ENCODE peak calls at places on chromosomes 12 and 14, in five cellular contexts. N is neuronal stem cell, F is H9, P is fibroblast of lung, W is GM12878. C is an unnamed sample.

GRCh38 chr12:41778934-41779333 is 365.7 kb downstream of the GXYLT1 start:
- DNase-seq in F (no peak), N (no peak), W (no peak), P (no peak), C (no peak)

GRCh38 chr14:38500125-38500524 is 244.2 kb upstream of the CLEC14A start:
- DNase-seq in F (no peak), N (no peak), P (no peak), W (no peak), C (no peak)

GRCh38 chr12:31749024-31749704 is 20.3 kb upstream of the AMN1 start:
- DNase-seq in W (peak; percentile 99), P (peak; percentile 99), F (peak; percentile 95), N (no peak), C (peak; percentile 65)

GRCh38 chr12:109191621-109192250 is 75.3 kb downstream of the ACACB start:
- DNase-seq in W (no peak), F (no peak), P (no peak), N (no peak), C (no peak)

GRCh38 chr12:29713729-29714128 is 70.0 kb downstream of the TMTC1 start:
- DNase-seq in W (no peak), F (no peak), N (no peak), P (no peak), C (no peak)

GRCh38 chr12:106774808-106775524 is 484 bp downstream of the RIC8B start:
- DNase-seq in F (no peak), W (no peak), N (no peak), P (no peak), C (peak; percentile 54)

GRCh38 chr14:105473677-105474477 is 744 bp upstream of the CRIP2 start:
- DNase-seq in F (peak; percentile 97), W (no peak), P (peak; percentile 88), N (peak; percentile 96), C (peak; percentile 90)

GRCh38 chr12:54383041-54383609 is 1.4 kb downstream of the ZNF385A start:
- DNase-seq in W (no peak), P (peak; percentile 82), N (no peak), F (no peak), C (no peak)

GRCh38 chr14:24425704-24426103 is 3.8 kb downstream of the CBLN3 start:
- DNase-seq in N (no peak), W (no peak), F (no peak), P (peak; percentile 74), C (no peak)

GRCh38 chr14:50061664-50062437 is 54.5 kb downstream of the VCPKMT start:
- DNase-seq in F (no peak), W (peak; percentile 84), P (peak; percentile 61), N (no peak), C (peak; percentile 88)

GRCh38 chr12:41334390-41334789 is 146.3 kb downstream of the PDZRN4 start:
- DNase-seq in N (no peak), P (no peak), F (no peak), W (no peak), C (no peak)

GRCh38 chr14:85576848-85577541 is 47.1 kb downstream of the FLRT2 start:
- DNase-seq in W (no peak), F (no peak), N (no peak), P (peak; percentile 43), C (no peak)

GRCh38 chr12:60684988-60685655 is 1089.3 kb downstream of the SLC16A7 start:
- DNase-seq in F (no peak), N (no peak), P (no peak), W (no peak), C (no peak)

GRCh38 chr12:70982286-70982685 is 61.7 kb upstream of the PTPRR start:
- DNase-seq in W (no peak), F (no peak), P (peak; percentile 82), N (no peak), C (no peak)

GRCh38 chr14:29465095-29465494 is 462.6 kb downstream of the PRKD1 start:
- DNase-seq in F (no peak), W (no peak), N (no peak), P (peak; percentile 30), C (no peak)

GRCh38 chr14:79514700-79515099 is 696.6 kb downstream of the DIO2 start:
- DNase-seq in W (no peak), P (peak; percentile 92), N (no peak), F (no peak), C (no peak)

GRCh38 chr12:76720068-76720467 is 43.8 kb upstream of the ZDHHC17 start:
- DNase-seq in W (no peak), F (no peak), N (no peak), P (peak; percentile 92), C (no peak)

GRCh38 chr12:93804392-93805179 is 127.4 kb downstream of the CRADD start:
- DNase-seq in W (no peak), N (no peak), F (no peak), P (peak; percentile 91), C (no peak)

GRCh38 chr14:63893701-63894458 is 41.1 kb downstream of the SYNE2 start:
- DNase-seq in F (no peak), W (no peak), N (no peak), P (peak; percentile 94), C (no peak)

GRCh38 chr12:40065636-40066035 is 40.2 kb downstream of the SLC2A13 start:
- DNase-seq in P (no peak), F (no peak), W (no peak), N (no peak), C (no peak)

GRCh38 chr12:84924956-84925355 is 12.4 kb upstream of the SLC6A15 start:
- DNase-seq in N (no peak), F (no peak), W (no peak), P (peak; percentile 30), C (no peak)

GRCh38 chr12:109951751-109952150 is 44.4 kb downstream of the GIT2 start:
- DNase-seq in P (peak; percentile 96), N (no peak), W (no peak), F (peak; percentile 61), C (no peak)

GRCh38 chr14:27386391-27386790 is 788.6 kb upstream of the NOVA1 start:
- DNase-seq in P (peak; percentile 67), F (no peak), W (no peak), N (no peak), C (no peak)

GRCh38 chr12:106140223-106140986 is 1.7 kb upstream of the NUAK1 start:
- DNase-seq in W (no peak), F (no peak), P (no peak), N (no peak), C (no peak)

GRCh38 chr12:12954361-12954760 is 2.4 kb upstream of the GPRC5D start:
- DNase-seq in W (no peak), P (peak; percentile 52), F (no peak), N (no peak), C (no peak)

GRCh38 chr12:6667559-6668210 is 4.8 kb upstream of the ING4 start:
- DNase-seq in N (no peak), P (no peak), W (no peak), F (peak; percentile 66), C (no peak)

GRCh38 chr12:19430988-19431387 is 8.3 kb upstream of the AEBP2 start:
- DNase-seq in P (peak; percentile 38), F (no peak), N (no peak), W (no peak), C (no peak)

GRCh38 chr12:116708826-116709756 is 28.8 kb downstream of the SPRING1 start:
- DNase-seq in W (no peak), P (peak; percentile 36), F (peak; percentile 51), N (peak; percentile 42), C (peak; percentile 72)

GRCh38 chr12:104960464-104960863 is 2.4 kb upstream of the SLC41A2 start:
- DNase-seq in F (no peak), P (no peak), W (no peak), N (no peak), C (no peak)
- H2AFZ ChIP-seq in F (no peak overlapping the region), P (no peak overlapping the region), W (no peak overlapping the region), N (no peak overlapping the region), C (no peak overlapping the region)

DNA sequence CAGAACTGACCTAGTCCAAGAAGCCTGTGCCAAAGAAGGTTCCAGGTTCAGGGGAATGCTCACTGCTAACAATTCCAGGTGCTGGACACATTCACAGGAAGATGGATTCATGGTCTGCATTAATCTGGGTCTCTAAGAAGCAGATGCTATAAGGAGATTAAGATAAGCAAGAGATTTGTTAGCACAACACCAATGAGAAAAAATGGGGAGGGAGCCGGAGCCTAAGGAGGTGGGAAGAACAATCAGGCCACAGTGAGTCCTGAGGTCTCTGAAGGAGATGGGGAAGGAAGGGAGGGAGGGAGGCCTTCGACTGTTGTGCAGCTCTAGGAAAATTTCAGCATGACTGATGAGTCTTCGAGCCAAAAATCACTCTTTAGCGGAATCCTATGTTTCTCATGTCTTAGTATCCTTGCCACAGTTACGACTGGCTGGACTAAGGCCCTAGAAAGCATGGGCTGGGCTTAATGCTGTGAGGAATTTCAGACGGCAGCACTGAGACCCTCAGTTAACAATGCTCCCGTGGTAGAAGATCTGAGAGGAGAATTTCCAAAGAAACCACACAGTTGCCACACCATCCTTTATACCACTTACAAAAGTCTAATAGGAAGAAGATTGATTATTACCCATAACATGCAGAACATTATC is 31.5 kb upstream of the PTGDR start:
- DNase-seq in W (no peak), F (no peak), N (no peak), P (no peak), C (no peak)
- H2AFZ ChIP-seq in W (no peak overlapping the region), F (no peak overlapping the region), N (no peak overlapping the region), P (no peak overlapping the region), C (no peak overlapping the region)

DNA sequence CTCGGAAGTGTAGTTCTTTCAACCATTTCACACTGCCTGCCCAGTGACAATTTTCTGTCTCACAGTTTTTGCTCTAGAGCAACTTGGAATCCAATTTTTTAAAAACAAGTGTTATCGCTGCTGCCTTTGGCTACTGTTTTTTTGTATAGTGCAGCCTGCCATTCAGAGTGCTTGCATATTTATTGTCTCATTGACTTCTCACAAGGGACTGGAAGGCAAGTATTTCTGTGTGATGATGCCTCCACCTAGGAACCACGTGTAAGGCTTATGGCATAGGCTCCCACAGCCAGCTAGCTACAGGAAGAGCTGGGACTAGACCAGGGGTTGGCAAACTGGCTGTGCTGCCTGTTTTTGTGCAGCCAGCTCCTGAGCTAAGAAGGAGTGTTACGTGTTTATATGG is 903 bp downstream of the PARPBP start:
- DNase-seq in N (no peak), W (no peak), F (no peak), P (peak; percentile 18), C (peak; percentile 35)
- H2AFZ ChIP-seq in N (peak overlapping the region; percentile 93), W (peak overlapping the region; percentile 9), F (no peak overlapping the region), P (peak overlapping the region; percentile 99), C (peak overlapping the region; percentile 96)

GRCh38 chr12:104220931-104221330 is 5.4 kb downstream of the TXNRD1 start:
- DNase-seq in F (no peak), P (no peak), W (no peak), N (no peak), C (no peak)

GRCh38 chr12:104222981-104223380 is 7.4 kb downstream of the TXNRD1 start:
- DNase-seq in P (no peak), W (no peak), F (no peak), N (no peak), C (no peak)

GRCh38 chr12:104219361-104219892 is 3.8 kb downstream of the TXNRD1 start:
- DNase-seq in F (no peak), W (no peak), N (no peak), P (peak; percentile 97), C (no peak)

GRCh38 chr12:104218935-104219334 is 3.4 kb downstream of the TXNRD1 start:
- DNase-seq in F (no peak), P (peak; percentile 53), N (no peak), W (no peak), C (no peak)

DNA sequence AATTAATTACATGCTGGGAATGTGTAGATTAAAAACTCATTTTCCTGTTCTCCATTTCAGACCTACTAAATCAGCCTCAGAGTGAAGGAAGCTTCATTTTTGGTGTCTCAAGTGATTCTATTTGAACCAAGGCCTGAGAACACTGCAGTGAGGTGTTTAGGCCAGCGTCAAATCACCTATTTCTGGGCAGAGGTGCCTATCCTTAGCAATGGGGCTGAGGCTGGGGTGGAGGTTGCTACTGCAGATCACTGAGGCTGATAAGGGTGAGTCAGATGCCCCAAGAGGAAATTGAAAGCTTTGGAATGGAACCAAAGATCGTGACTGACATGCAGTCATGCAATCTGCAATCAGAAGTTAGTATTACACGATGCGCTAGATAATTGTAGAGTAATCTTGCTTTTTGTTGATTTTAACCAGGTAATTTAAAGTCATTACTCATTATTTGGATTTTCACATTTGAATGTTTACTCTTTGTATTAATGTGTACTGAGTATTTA is 4.4 kb downstream of the TXNRD1 start:
- DNase-seq in P (peak; percentile 79), W (no peak), F (no peak), N (no peak), C (peak; percentile 54)
- H2AFZ ChIP-seq in P (no peak overlapping the region), W (no peak overlapping the region), F (no peak overlapping the region), N (no peak overlapping the region), C (no peak overlapping the region)

C was measured in DND-41.